ENCODE peak calls at places on chromosomes 16 and 17, in four cellular contexts. K, C, N and S are unnamed samples.

GRCh38 chr16:72291531-72291981 is 119.6 kb upstream of the PMFBP1 start:
- DNase-seq in K (no peak), C (no peak), N (no peak), S (no peak)

GRCh38 chr17:27861979-27862378 is 31.2 kb downstream of the LYRM9 start:
- DNase-seq in K (no peak), C (no peak), N (no peak), S (no peak)

GRCh38 chr16:85917012-85917411 is 18.1 kb downstream of the IRF8 start:
- DNase-seq in K (no peak), C (no peak), N (no peak), S (no peak)

GRCh38 chr17:58809564-58809936 is 53.9 kb downstream of the PPM1E start:
- DNase-seq in K (no peak), C (no peak), N (no peak), S (no peak)

GRCh38 chr17:18382441-18383078 is 5.0 kb downstream of the EVPLL start:
- DNase-seq in K (no peak), C (no peak), N (no peak), S (no peak)

GRCh38 chr16:87966685-87967185 is 15.5 kb downstream of the BANP start:
- DNase-seq in K (no peak), C (peak), N (no peak), S (peak)

GRCh38 chr16:27334874-27335273 is 21.1 kb downstream of the IL4R start:
- DNase-seq in K (no peak), C (no peak), N (no peak), S (no peak)

GRCh38 chr16:27677300-27677699 is 127.4 kb downstream of the KATNIP start:
- DNase-seq in K (no peak), C (no peak), N (no peak), S (no peak)

GRCh38 chr16:76583466-76583865 is 306.3 kb downstream of the CNTNAP4 start:
- DNase-seq in K (no peak), C (no peak), N (no peak), S (no peak)

GRCh38 chr17:50908140-50908859 is 42.1 kb upstream of the TOB1 start:
- DNase-seq in K (no peak), C (no peak), N (no peak), S (no peak)

GRCh38 chr17:15957206-15957605 is 12.3 kb downstream of the ADORA2B start:
- DNase-seq in K (no peak), C (no peak), N (no peak), S (no peak)

GRCh38 chr16:3022208-3022696 is 1.5 kb downstream of the HCFC1R1 start:
- DNase-seq in K (no peak), C (peak), N (peak), S (peak)

GRCh38 chr17:7361906-7362305 is 7.0 kb downstream of the TMEM95 start:
- DNase-seq in K (no peak), C (no peak), N (no peak), S (no peak)

GRCh38 chr16:86016201-86016965 is 117.4 kb downstream of the IRF8 start:
- DNase-seq in K (no peak), C (no peak), N (no peak), S (peak)

GRCh38 chr16:19095699-19096098 is 18.1 kb upstream of the ITPRIPL2 start:
- DNase-seq in K (no peak), C (peak), N (no peak), S (no peak)

GRCh38 chr17:63531022-63531965 is 8.1 kb downstream of the KCNH6 start:
- DNase-seq in K (no peak), C (no peak), N (no peak), S (peak)